ENCODE peak calls at places on chromosomes 1 and 21, in six cellular contexts. O, G, V, S, B and Z are unnamed samples.

GRCh38 chr1:28026329-28026728 is 62.1 kb downstream of the EYA3 start:
- DNase-seq in O (no peak), G (no peak), V (no peak), S (no peak), B (no peak), Z (no peak)

GRCh38 chr1:172360511-172360910 is 60.0 kb upstream of the C1orf105 start:
- DNase-seq in O (no peak), G (no peak), V (no peak), S (no peak), B (no peak), Z (no peak)

GRCh38 chr21:43944757-43945156 is 67.4 kb upstream of the TRAPPC10 start:
- DNase-seq in O (no peak), G (no peak), V (no peak), S (no peak), B (no peak), Z (no peak)

GRCh38 chr1:111221633-111222286 is 5.8 kb upstream of the CHI3L2 start:
- DNase-seq in O (no peak), G (no peak), V (peak; percentile 37), S (no peak), B (peak; percentile 69), Z (no peak)

GRCh38 chr1:157411769-157412168 is 140.5 kb downstream of the FCRL5 start:
- DNase-seq in O (no peak), G (no peak), V (no peak), S (no peak), B (no peak), Z (no peak)

GRCh38 chr1:53583903-53584210 is 124.7 kb downstream of the DMRTB1 start:
- DNase-seq in O (no peak), G (no peak), V (no peak), S (no peak), B (no peak), Z (no peak)

GRCh38 chr1:154148787-154149186 is 6.1 kb downstream of the NUP210L start:
- DNase-seq in O (no peak), G (no peak), V (no peak), S (no peak), B (peak; percentile 63), Z (no peak)

GRCh38 chr1:232641507-232641906 is 11.6 kb upstream of the SIPA1L2 start:
- DNase-seq in O (no peak), G (no peak), V (no peak), S (no peak), B (no peak), Z (no peak)

GRCh38 chr21:34514576-34515135 is 2.6 kb upstream of the KCNE1 start:
- DNase-seq in O (no peak), G (no peak), V (no peak), S (no peak), B (no peak), Z (no peak)

GRCh38 chr1:109399326-109399957 is 1.7 kb upstream of the SORT1 start:
- DNase-seq in O (no peak), G (no peak), V (peak; percentile 63), S (no peak), B (peak; percentile 50), Z (peak; percentile 41)

GRCh38 chr21:43712268-43712942 is 6.5 kb upstream of the PDXK start:
- DNase-seq in O (no peak), G (no peak), V (no peak), S (peak; percentile 59), B (no peak), Z (no peak)

GRCh38 chr1:228318823-228319241 is 87.8 kb downstream of the TRIM11 start:
- DNase-seq in O (no peak), G (no peak), V (no peak), S (no peak), B (no peak), Z (no peak)

GRCh38 chr1:3129133-3129490 is 60.1 kb downstream of the PRDM16 start:
- DNase-seq in O (no peak), G (no peak), V (no peak), S (no peak), B (no peak), Z (no peak)

GRCh38 chr1:157382351-157382750 is 170.0 kb downstream of the FCRL5 start:
- DNase-seq in O (no peak), G (no peak), V (no peak), S (no peak), B (no peak), Z (no peak)

GRCh38 chr1:41855713-41856112 is 63.0 kb downstream of the HIVEP3 start:
- DNase-seq in O (no peak), G (no peak), V (no peak), S (no peak), B (no peak), Z (no peak)

GRCh38 chr1:200409203-200409760 is 554 bp downstream of the ZNF281 start:
- DNase-seq in O (peak; percentile 24), G (no peak), V (peak; percentile 26), S (no peak), B (peak; percentile 41), Z (peak; percentile 40)

GRCh38 chr1:36764796-36765195 is 269.5 kb downstream of the GRIK3 start:
- DNase-seq in O (no peak), G (no peak), V (no peak), S (no peak), B (no peak), Z (no peak)

GRCh38 chr1:24283326-24284155 is 35.6 kb upstream of the GRHL3 start:
- DNase-seq in O (no peak), G (peak; percentile 47), V (no peak), S (peak; percentile 52), B (no peak), Z (no peak)

GRCh38 chr1:32487182-32487581 is 22.3 kb downstream of the ZBTB8B start:
- DNase-seq in O (no peak), G (no peak), V (no peak), S (no peak), B (no peak), Z (no peak)

GRCh38 chr1:8113257-8114220 is 87.4 kb upstream of the ERRFI1 start:
- DNase-seq in O (no peak), G (no peak), V (no peak), S (no peak), B (no peak), Z (no peak)

GRCh38 chr1:117014209-117014608 is 12.6 kb downstream of the CD101 start:
- DNase-seq in O (no peak), G (no peak), V (no peak), S (no peak), B (no peak), Z (no peak)

GRCh38 chr1:18072066-18072465 is 35.5 kb upstream of the IGSF21 start:
- DNase-seq in O (no peak), G (no peak), V (no peak), S (no peak), B (no peak), Z (no peak)

GRCh38 chr1:50487725-50488124 is 64.5 kb upstream of the DMRTA2 start:
- DNase-seq in O (no peak), G (no peak), V (no peak), S (no peak), B (no peak), Z (no peak)

GRCh38 chr1:16242556-16243407 is 5.8 kb upstream of the CPLANE2 start:
- DNase-seq in O (no peak), G (no peak), V (no peak), S (no peak), B (no peak), Z (no peak)

GRCh38 chr1:110188116-110188618 is 21.9 kb upstream of the KCNC4 start:
- DNase-seq in O (no peak), G (peak; percentile 44), V (no peak), S (peak; percentile 58), B (no peak), Z (no peak)

GRCh38 chr1:55155522-55155921 is 59.6 kb downstream of the USP24 start:
- DNase-seq in O (no peak), G (no peak), V (no peak), S (no peak), B (no peak), Z (no peak)

GRCh38 chr1:205319081-205320018 is 2.2 kb downstream of the NUAK2 start:
- DNase-seq in O (no peak), G (no peak), V (no peak), S (no peak), B (no peak), Z (peak; percentile 23)

GRCh38 chr1:174413632-174414031 is 34.1 kb upstream of the GPR52 start:
- DNase-seq in O (no peak), G (no peak), V (no peak), S (no peak), B (no peak), Z (no peak)

GRCh38 chr1:76939107-76939816 is 72.0 kb downstream of the ST6GALNAC5 start:
- DNase-seq in O (no peak), G (peak; percentile 44), V (no peak), S (peak; percentile 47), B (peak; percentile 12), Z (no peak)

GRCh38 chr21:44555200-44555875 is 3.3 kb downstream of the KRTAP10-3 start:
- DNase-seq in O (no peak), G (no peak), V (no peak), S (no peak), B (no peak), Z (no peak)

GRCh38 chr1:36950588-36950987 is 83.7 kb downstream of the GRIK3 start:
- DNase-seq in O (no peak), G (no peak), V (no peak), S (no peak), B (no peak), Z (no peak)